ENCODE peak calls at places on chromosomes 12 and 14, in eight cellular contexts. E is GM04504; G is HuH-7; J is ovary; D is AG09309; F is HTR-8/SVneo; Q is NCI-H524; S is activated effector memory CD4-positive, alpha-beta T cell treated with Interleukin-2 at 50 U/mL for 16 hours. T is an unnamed sample.

GRCh38 chr12:130351331-130351730 is 13.6 kb downstream of the PIWIL1 start:
- DNase-seq in G (no peak), F (no peak), J (no peak), D (no peak), S (no peak), Q (no peak), E (no peak), T (no peak)

GRCh38 chr12:116861331-116861730 is 19.9 kb downstream of the HRK start:
- DNase-seq in F (no peak), E (peak), Q (no peak), S (peak), G (no peak), J (peak), D (peak), T (no peak)

GRCh38 chr12:15088115-15088514 is 115.3 kb downstream of the PDE6H start:
- DNase-seq in D (no peak), F (no peak), G (no peak), S (no peak), J (no peak), Q (no peak), E (no peak), T (no peak)

GRCh38 chr12:131872154-131873046 is 22.0 kb upstream of the ULK1 start:
- DNase-seq in S (no peak), D (peak), Q (no peak), J (no peak), F (peak), E (peak), G (no peak), T (peak)

GRCh38 chr12:120783197-120783596 is 57.6 kb downstream of the ACADS start:
- DNase-seq in G (no peak), F (peak), J (no peak), D (peak), S (no peak), Q (no peak), E (peak), T (no peak)

GRCh38 chr12:12505544-12506501 is 56.8 kb downstream of the DUSP16 start:
- DNase-seq in E (peak), Q (no peak), D (peak), S (no peak), F (no peak), J (no peak), G (no peak), T (no peak)

GRCh38 chr12:12294215-12295005 is 27.6 kb upstream of the LRP6 start:
- DNase-seq in F (peak), Q (no peak), G (no peak), D (no peak), J (peak), E (no peak), S (no peak), T (no peak)

GRCh38 chr12:26678697-26679660 is 154.0 kb downstream of the ITPR2 start:
- DNase-seq in D (no peak), S (no peak), Q (no peak), F (no peak), J (no peak), E (no peak), G (no peak), T (no peak)

GRCh38 chr14:52960627-52961026 is 9.8 kb upstream of the FERMT2 start:
- DNase-seq in D (no peak), Q (no peak), J (no peak), F (no peak), G (no peak), E (no peak), S (no peak), T (no peak)

GRCh38 chr12:132145334-132145733 is 1.1 kb downstream of the NOC4L start:
- DNase-seq in Q (no peak), F (no peak), G (no peak), E (no peak), J (no peak), S (no peak), D (no peak), T (no peak)

GRCh38 chr14:101508196-101508947 is 52.9 kb upstream of the DIO3 start:
- DNase-seq in J (peak), S (no peak), E (no peak), G (no peak), Q (no peak), D (no peak), F (no peak), T (no peak)

GRCh38 chr14:93975791-93976476 is 436 bp downstream of the ASB2 start:
- DNase-seq in F (no peak), E (no peak), S (no peak), D (no peak), J (no peak), Q (no peak), G (no peak), T (no peak)

GRCh38 chr12:116528067-116528466 is 31.1 kb upstream of the MAP1LC3B2 start:
- DNase-seq in Q (no peak), F (no peak), E (no peak), J (no peak), S (no peak), G (no peak), D (peak), T (no peak)

GRCh38 chr12:57583008-57583831 is 7.8 kb upstream of the PIP4K2C start:
- DNase-seq in G (peak), D (peak), F (peak), Q (peak), S (peak), J (peak), E (peak), T (peak)

GRCh38 chr14:23348297-23348655 is 4.4 kb downstream of the SLC22A17 start:
- DNase-seq in G (no peak), D (no peak), E (no peak), Q (no peak), J (no peak), S (no peak), F (no peak), T (no peak)

GRCh38 chr14:20632831-20633771 is 8.4 kb downstream of the OR6S1 start:
- DNase-seq in S (no peak), D (no peak), G (peak), E (peak), J (no peak), F (no peak), Q (peak), T (peak)

GRCh38 chr12:122946690-122947271 is 19.5 kb downstream of the ABCB9 start:
- DNase-seq in G (peak), S (peak), Q (no peak), E (peak), D (peak), J (no peak), F (peak), T (peak)

GRCh38 chr12:108004368-108004767 is 124.7 kb upstream of the WSCD2 start:
- DNase-seq in G (no peak), Q (peak), S (no peak), F (peak), D (no peak), J (no peak), E (no peak), T (no peak)

GRCh38 chr14:104721704-104722431 is 2.2 kb upstream of the ADSS1 start:
- DNase-seq in D (no peak), J (no peak), F (no peak), Q (no peak), S (no peak), E (no peak), G (no peak), T (no peak)

GRCh38 chr12:100668939-100669536 is 95.6 kb downstream of the GAS2L3 start:
- DNase-seq in D (peak), G (peak), E (peak), F (peak), J (peak), Q (peak), S (peak), T (peak)

GRCh38 chr12:80701388-80701787 is 6.0 kb upstream of the MYF6 start:
- DNase-seq in S (no peak), F (no peak), Q (no peak), G (no peak), D (no peak), E (peak), J (no peak), T (no peak)

GRCh38 chr14:63496837-63497400 is 46.3 kb downstream of the PPP2R5E start:
- DNase-seq in Q (no peak), E (no peak), G (no peak), D (no peak), F (no peak), S (no peak), J (no peak), T (no peak)

GRCh38 chr14:95361373-95362179 is 41.9 kb upstream of the CLMN start:
- DNase-seq in G (peak), J (no peak), E (no peak), S (no peak), Q (no peak), F (no peak), D (no peak), T (peak)

GRCh38 chr12:68760806-68761441 is 14.9 kb downstream of the SLC35E3 start:
- DNase-seq in S (no peak), J (no peak), D (no peak), F (no peak), Q (no peak), G (no peak), E (no peak), T (no peak)

GRCh38 chr12:57489157-57489641 is 1.3 kb downstream of the MARS1 start:
- DNase-seq in J (no peak), S (no peak), F (no peak), Q (no peak), G (no peak), E (no peak), D (no peak), T (no peak)

GRCh38 chr12:30617568-30617967 is 78.1 kb downstream of the IPO8 start:
- DNase-seq in J (no peak), D (no peak), S (no peak), F (no peak), Q (no peak), E (no peak), G (no peak), T (no peak)

GRCh38 chr12:80282226-80282625 is 161.8 kb upstream of the PTPRQ start:
- DNase-seq in E (no peak), D (no peak), Q (no peak), G (no peak), J (no peak), S (no peak), F (no peak), T (no peak)

GRCh38 chr14:89303452-89304435 is 113.3 kb downstream of the FOXN3 start:
- DNase-seq in D (peak), G (no peak), F (peak), J (peak), Q (no peak), S (no peak), E (peak), T (peak)

GRCh38 chr14:55600784-55601561 is 21.0 kb downstream of the KTN1 start:
- DNase-seq in J (no peak), F (peak), Q (no peak), E (no peak), S (no peak), G (no peak), D (no peak), T (no peak)

GRCh38 chr12:127823801-127824200 is 443.2 kb upstream of the TMEM132C start:
- DNase-seq in E (no peak), Q (no peak), J (no peak), S (no peak), F (no peak), D (no peak), G (no peak), T (no peak)

GRCh38 chr14:105313381-105314286 is 914 bp upstream of the PACS2 start:
- DNase-seq in E (no peak), F (no peak), Q (peak), D (no peak), J (no peak), S (no peak), G (no peak), T (no peak)

GRCh38 chr14:31070431-31070830 is 44.3 kb upstream of the STRN3 start:
- DNase-seq in E (peak), J (no peak), S (no peak), D (peak), Q (no peak), F (peak), G (no peak), T (no peak)

GRCh38 chr12:89648211-89648930 is 60.3 kb downstream of the ATP2B1 start:
- DNase-seq in J (no peak), G (peak), E (no peak), D (no peak), Q (no peak), S (no peak), F (no peak), T (no peak)

GRCh38 chr14:91317381-91318313 is 73.1 kb upstream of the GPR68 start:
- DNase-seq in D (no peak), S (peak), F (peak), J (peak), Q (no peak), G (no peak), E (no peak), T (no peak)

GRCh38 chr14:52325632-52326031 is 11.5 kb downstream of the PTGER2 start:
- DNase-seq in D (no peak), F (no peak), E (no peak), G (no peak), Q (no peak), J (no peak), S (no peak), T (no peak)

GRCh38 chr14:92565718-92566115 is 52.1 kb downstream of the RIN3 start:
- DNase-seq in D (no peak), S (no peak), E (no peak), G (no peak), F (no peak), Q (no peak), J (no peak), T (no peak)

GRCh38 chr12:119180380-119181040 is 1.8 kb downstream of the HSPB8 start:
- DNase-seq in S (no peak), F (no peak), E (peak), Q (no peak), J (peak), D (no peak), G (no peak), T (no peak)

T was measured in HEK293T.